ENCODE peak calls at places on chromosomes 16 and 17, in seven cellular contexts. N, M, Z, Q, R, I and T are unnamed samples.

GRCh38 chr17:8366231-8366630 is 10.3 kb downstream of the KRABD2 start:
- DNase-seq in N (no peak), M (no peak), Z (no peak), Q (no peak), R (no peak), I (no peak), T (no peak)

GRCh38 chr17:38797091-38797490 is 2.3 kb downstream of the PIP4K2B start:
- DNase-seq in N (no peak), M (no peak), Z (no peak), Q (no peak), R (no peak), I (no peak), T (no peak)

GRCh38 chr16:50834701-50835100 is 92.8 kb downstream of the CYLD start:
- DNase-seq in N (no peak), M (no peak), Z (no peak), Q (no peak), R (no peak), I (no peak), T (no peak)

GRCh38 chr17:2948721-2949468 is 114.5 kb downstream of the OR1D5 start:
- DNase-seq in N (no peak), M (no peak), Z (no peak), Q (no peak), R (no peak), I (no peak), T (no peak)

GRCh38 chr17:57782051-57782490 is 37.0 kb upstream of the CCDC182 start:
- DNase-seq in N (no peak), M (peak; percentile 69), Z (no peak), Q (no peak), R (peak; percentile 60), I (no peak), T (no peak)

GRCh38 chr17:4940625-4941021 is 555 bp downstream of the RNF167 start:
- DNase-seq in N (peak; percentile 22), M (no peak), Z (no peak), Q (no peak), R (no peak), I (no peak), T (no peak)

GRCh38 chr16:57639172-57639571 is 10.7 kb downstream of the ADGRG1 start:
- DNase-seq in N (no peak), M (peak; percentile 95), Z (peak; percentile 4), Q (no peak), R (peak; percentile 74), I (peak; percentile 50), T (peak; percentile 4)

GRCh38 chr16:68520649-68521086 is 18.4 kb upstream of the ZFP90 start:
- DNase-seq in N (peak; percentile 81), M (peak; percentile 93), Z (peak; percentile 73), Q (peak; percentile 79), R (peak; percentile 86), I (peak; percentile 93), T (peak; percentile 49)

GRCh38 chr17:10059684-10060211 is 138.7 kb downstream of the GAS7 start:
- DNase-seq in N (no peak), M (no peak), Z (no peak), Q (no peak), R (no peak), I (no peak), T (no peak)

GRCh38 chr17:72053069-72053846 is 67.6 kb upstream of the SOX9 start:
- DNase-seq in N (no peak), M (peak; percentile 58), Z (no peak), Q (no peak), R (peak; percentile 2), I (no peak), T (no peak)

GRCh38 chr16:84054271-84054670 is 11.7 kb upstream of the SLC38A8 start:
- DNase-seq in N (no peak), M (no peak), Z (no peak), Q (no peak), R (no peak), I (no peak), T (no peak)